ENCODE peak calls at places on chromosomes 3 and 15, in five cellular contexts. N is colonic mucosa, X is tibial nerve, O is heart left ventricle, G is hepatocyte. M is an unnamed sample. For H3K4me1, the result is how much of the 10 kb centered on the place peaks cover.

GRCh38 chr3:130894130-130894872 is 417 bp downstream of the ATP2C1 start:
- DNase-seq in N (peak), X (peak), O (peak), G (peak), M (peak)

GRCh38 chr15:63598467-63599400 is 1.5 kb downstream of the FBXL22 start:
- DNase-seq in N (peak), X (no peak), O (no peak), G (peak), M (no peak)

GRCh38 chr3:144142151-144142855 is 170.7 kb downstream of the DIPK2A start:
- DNase-seq in N (no peak), X (no peak), O (no peak), G (peak), M (no peak)

GRCh38 chr15:58434334-58434888 is 2.6 kb downstream of the LIPC start:
- DNase-seq in N (peak), X (no peak), O (no peak), G (no peak), M (no peak)

GRCh38 chr3:15276028-15276717 is 56.2 kb downstream of the SH3BP5 start:
- DNase-seq in N (no peak), X (no peak), O (no peak), G (no peak), M (peak)

GRCh38 chr3:131543714-131544113 is 40.9 kb upstream of the MRPL3 start:
- DNase-seq in N (peak), X (peak), O (peak), G (peak), M (no peak)

GRCh38 chr3:197758512-197758911 is 8.8 kb downstream of the FYTTD1 start:
- DNase-seq in N (no peak), X (no peak), O (no peak), G (no peak), M (no peak)

GRCh38 chr3:15097889-15098288 is 1.1 kb downstream of the RBSN start:
- DNase-seq in N (no peak), X (no peak), O (no peak), G (no peak), M (no peak)

GRCh38 chr3:28348286-28348636 is 260 bp upstream of the ZCWPW2 start:
- DNase-seq in N (no peak), X (no peak), O (no peak), G (no peak), M (peak)

GRCh38 chr15:44199393-44199792 is 4.3 kb upstream of the FRMD5 start:
- DNase-seq in N (no peak), X (no peak), O (no peak), G (peak), M (no peak)

GRCh38 chr15:60128000-60128376 is 123.9 kb downstream of the FOXB1 start:
- DNase-seq in N (no peak), X (no peak), O (no peak), G (no peak), M (no peak)

GRCh38 chr3:187497037-187497436 is 128.9 kb downstream of the RTP4 start:
- DNase-seq in N (no peak), X (no peak), O (no peak), G (no peak), M (no peak)

GRCh38 chr3:116140100-116140689 is 305.1 kb downstream of the LSAMP start:
- DNase-seq in N (no peak), X (no peak), O (no peak), G (peak), M (no peak)

GRCh38 chr15:61697796-61698195 is 362.5 kb downstream of the VPS13C start:
- DNase-seq in N (no peak), X (no peak), O (no peak), G (no peak), M (no peak)

GRCh38 chr15:61702224-61703120 is 357.8 kb downstream of the VPS13C start:
- DNase-seq in N (no peak), X (no peak), O (no peak), G (no peak), M (peak)

GRCh38 chr15:61700803-61701202 is 359.4 kb downstream of the VPS13C start:
- DNase-seq in N (no peak), X (no peak), O (no peak), G (no peak), M (no peak)

GRCh38 chr15:61701455-61701854 is 358.8 kb downstream of the VPS13C start:
- DNase-seq in N (no peak), X (no peak), O (no peak), G (no peak), M (no peak)
- H3K4me1 ChIP-seq in N (under half), X (under half), O (under half), G (under half), M (under half)

GRCh38 chr3:16885948-16886683 is 1.4 kb downstream of the PLCL2 start:
- DNase-seq in N (peak), X (no peak), O (peak), G (no peak), M (no peak)

GRCh38 chr3:16885588-16885903 is 791 bp downstream of the PLCL2 start:
- DNase-seq in N (no peak), X (no peak), O (no peak), G (no peak), M (no peak)

GRCh38 chr3:16890605-16891333 is 6.0 kb downstream of the PLCL2 start:
- DNase-seq in N (no peak), X (no peak), O (peak), G (no peak), M (no peak)

GRCh38 chr3:16887130-16887529 is 2.4 kb downstream of the PLCL2 start:
- DNase-seq in N (no peak), X (no peak), O (no peak), G (no peak), M (no peak)

GRCh38 chr3:16888785-16889607 is 4.2 kb downstream of the PLCL2 start:
- DNase-seq in N (no peak), X (no peak), O (no peak), G (no peak), M (no peak)
- H3K4me1 ChIP-seq in N (under half), X (under half), O (under half), G (under half), M (under half)

DNA sequence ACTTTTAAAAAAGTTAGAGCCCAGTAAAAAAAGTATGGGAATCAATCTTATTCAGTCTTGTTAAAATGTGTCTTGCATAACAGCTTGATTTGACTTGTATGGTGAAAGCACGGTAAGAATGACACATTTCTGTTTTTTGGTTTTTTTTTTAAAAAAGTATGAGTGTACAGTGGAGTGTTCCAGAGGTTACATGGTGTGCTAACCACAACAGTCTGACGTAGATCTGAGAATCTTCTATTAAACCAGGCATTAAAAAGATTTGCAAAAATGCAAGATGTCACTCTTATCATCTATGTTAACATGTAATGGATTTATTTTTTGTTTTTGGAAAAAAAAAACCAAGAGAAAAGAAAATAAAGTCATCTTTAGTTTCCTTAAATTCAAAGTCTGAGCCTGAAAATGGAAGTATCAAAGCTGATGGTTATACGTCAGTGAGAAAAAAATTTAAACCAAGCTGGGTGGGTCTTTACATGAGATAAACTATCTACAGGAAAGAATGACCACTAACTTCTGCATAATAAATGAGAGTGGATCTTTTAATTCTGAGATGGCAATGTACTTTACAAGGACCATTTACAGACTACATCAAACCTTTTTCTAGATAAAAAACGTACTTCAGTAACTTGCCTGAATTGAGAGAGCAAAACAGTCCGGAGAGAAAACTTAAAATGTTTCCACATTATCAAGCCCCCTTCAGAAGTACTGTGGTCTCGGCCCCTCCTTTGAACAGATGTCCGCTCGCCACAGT is 1.6 kb downstream of the GABPB1 start:
- DNase-seq in N (no peak), X (no peak), O (no peak), G (peak), M (peak)
- H3K4me1 ChIP-seq in N (under half), X (under half), O (under half), G (under half), M (under half)

GRCh38 chr3:172142074-172143059 is 103.0 kb downstream of the FNDC3B start:
- DNase-seq in N (no peak), X (no peak), O (no peak), G (peak), M (peak)
- H3K4me1 ChIP-seq in N (under half), X (half or more), O (half or more), G (half or more), M (under half)

GRCh38 chr3:52088445-52089367 is 32.3 kb upstream of the DUSP7 start:
- DNase-seq in N (no peak), X (peak), O (peak), G (peak), M (peak)
- H3K4me1 ChIP-seq in N (under half), X (under half), O (under half), G (under half), M (half or more)

DNA sequence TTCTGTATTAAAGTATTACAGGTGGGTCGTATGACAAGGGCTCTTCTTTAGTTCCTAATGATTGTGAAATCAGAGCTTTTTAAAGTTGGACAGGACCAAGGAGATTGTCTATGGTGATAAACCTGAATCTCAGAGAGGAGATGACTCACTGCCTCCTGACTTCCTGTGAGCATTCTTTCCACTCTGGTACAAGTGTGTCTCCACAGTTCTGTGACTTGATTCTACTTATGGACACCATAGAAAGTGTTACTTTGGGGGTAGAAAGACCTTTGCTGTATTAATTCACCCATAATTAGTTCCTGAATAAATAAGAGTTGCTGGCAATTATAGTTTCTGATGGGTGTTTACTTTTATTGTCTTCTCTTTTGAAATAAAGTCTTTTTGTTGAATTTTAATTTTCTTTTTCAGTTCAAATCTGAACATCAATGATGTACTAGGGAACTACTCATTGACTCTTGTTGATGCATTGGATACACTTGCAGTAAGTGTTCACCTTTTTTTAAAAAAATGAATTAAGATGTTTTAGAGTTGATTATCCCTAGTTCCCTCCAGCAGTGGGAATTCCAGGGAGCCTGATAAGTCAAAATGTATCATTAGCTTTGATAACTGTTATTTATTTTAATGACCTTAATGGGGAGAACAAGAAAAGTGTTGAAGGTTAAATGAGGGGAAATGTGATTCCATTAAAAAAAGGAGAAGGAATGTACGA is 7.4 kb downstream of the EDEM1 start:
- DNase-seq in N (no peak), X (peak), O (no peak), G (peak), M (peak)
- H3K4me1 ChIP-seq in N (under half), X (under half), O (under half), G (under half), M (under half)

M was measured in SJCRH30.